ENCODE peak calls at places on chromosomes 13 and 19, in ten cellular contexts. B is left lung, O is thyroid gland, V is OCI-LY7, W is astrocyte of the spinal cord, E is cardiac muscle cell, S is heart right ventricle, L is fibroblast of the aortic adventitia, I is HCT116, K is omental fat pad. Y is an unnamed sample.

GRCh38 chr19:57527136-57527881 is at the start of gene ZNF549:
- DNase-seq in B (peak), O (peak), V (peak), W (peak), E (peak), S (peak), L (peak), I (no peak), K (peak), Y (peak)

GRCh38 chr19:39951686-39952085 is 17.3 kb upstream of the FCGBP start:
- DNase-seq in B (no peak), O (no peak), V (no peak), W (peak), E (peak), S (no peak), L (peak), I (no peak), K (no peak), Y (peak)

GRCh38 chr19:2491130-2491801 is 15.3 kb downstream of the GADD45B start:
- DNase-seq in B (peak), O (peak), V (peak), W (peak), E (peak), S (no peak), L (peak), I (no peak), K (no peak), Y (peak)

GRCh38 chr19:3692141-3693029 is 7.9 kb downstream of the PIP5K1C start:
- DNase-seq in B (peak), O (no peak), V (peak), W (no peak), E (no peak), S (no peak), L (no peak), I (no peak), K (no peak), Y (no peak)

GRCh38 chr19:37594982-37595382 is 306 bp downstream of the ZNF540 start:
- DNase-seq in B (peak), O (peak), V (no peak), W (no peak), E (peak), S (peak), L (no peak), I (no peak), K (peak), Y (peak)

GRCh38 chr13:71378992-71379905 is 487.8 kb downstream of the DACH1 start:
- DNase-seq in B (no peak), O (no peak), V (no peak), W (peak), E (no peak), S (no peak), L (no peak), I (no peak), K (no peak), Y (no peak)

GRCh38 chr19:7004313-7004931 is 16.8 kb downstream of the MBD3L2B start:
- DNase-seq in B (no peak), O (no peak), V (no peak), W (peak), E (peak), S (no peak), L (peak), I (peak), K (no peak), Y (peak)

GRCh38 chr19:5893907-5894703 is 9.5 kb downstream of the NDUFA11 start:
- DNase-seq in B (no peak), O (peak), V (no peak), W (no peak), E (no peak), S (peak), L (no peak), I (no peak), K (no peak), Y (no peak)

GRCh38 chr13:110841406-110841805 is 73.5 kb downstream of the ANKRD10 start:
- DNase-seq in B (no peak), O (no peak), V (no peak), W (no peak), E (no peak), S (no peak), L (no peak), I (no peak), K (no peak), Y (no peak)

GRCh38 chr19:42005504-42005903 is 11.5 kb upstream of the ATP1A3 start:
- DNase-seq in B (peak), O (no peak), V (no peak), W (no peak), E (no peak), S (no peak), L (no peak), I (no peak), K (no peak), Y (no peak)

GRCh38 chr19:3465552-3465951 is 14.8 kb downstream of the SMIM24 start:
- DNase-seq in B (no peak), O (no peak), V (no peak), W (no peak), E (no peak), S (no peak), L (no peak), I (no peak), K (no peak), Y (no peak)

GRCh38 chr13:37918116-37919100 is 48.8 kb upstream of the TRPC4 start:
- DNase-seq in B (no peak), O (no peak), V (no peak), W (no peak), E (no peak), S (no peak), L (peak), I (no peak), K (no peak), Y (no peak)

GRCh38 chr19:1455336-1456120 is 5.6 kb downstream of the APC2 start:
- DNase-seq in B (peak), O (no peak), V (peak), W (no peak), E (peak), S (no peak), L (peak), I (peak), K (no peak), Y (peak)

GRCh38 chr19:1452802-1453524 is 3.0 kb downstream of the APC2 start:
- DNase-seq in B (peak), O (no peak), V (no peak), W (no peak), E (no peak), S (no peak), L (no peak), I (no peak), K (no peak), Y (no peak)

GRCh38 chr19:1451916-1452801 is 2.2 kb downstream of the APC2 start:
- DNase-seq in B (peak), O (no peak), V (no peak), W (no peak), E (no peak), S (no peak), L (no peak), I (no peak), K (no peak), Y (no peak)

GRCh38 chr19:1455002-1455335 is 5.0 kb downstream of the APC2 start:
- DNase-seq in B (no peak), O (no peak), V (no peak), W (no peak), E (no peak), S (no peak), L (no peak), I (no peak), K (no peak), Y (no peak)

GRCh38 chr19:1453525-1454371 is 3.8 kb downstream of the APC2 start:
- DNase-seq in B (peak), O (no peak), V (no peak), W (no peak), E (no peak), S (no peak), L (no peak), I (no peak), K (no peak), Y (no peak)
- TF ChIP-seq CTCF in B (no peak), O (no peak), V (no peak), W (no peak), E (no peak), S (no peak), L (peak), I (no peak), K (no peak), Y (peak)

GRCh38 chr19:17389288-17389687 is 4.7 kb downstream of the CCDC194 start:
- DNase-seq in B (no peak), O (no peak), V (no peak), W (no peak), E (no peak), S (no peak), L (no peak), I (no peak), K (no peak), Y (no peak)

GRCh38 chr19:17393914-17394313 is at the start of gene CCDC194:
- DNase-seq in B (no peak), O (no peak), V (no peak), W (no peak), E (no peak), S (no peak), L (no peak), I (no peak), K (no peak), Y (no peak)

GRCh38 chr19:17391371-17392151 is 2.4 kb downstream of the CCDC194 start:
- DNase-seq in B (no peak), O (no peak), V (no peak), W (no peak), E (no peak), S (no peak), L (no peak), I (no peak), K (no peak), Y (no peak)

GRCh38 chr19:17390665-17391370 is 3.2 kb downstream of the CCDC194 start:
- DNase-seq in B (peak), O (peak), V (peak), W (peak), E (peak), S (peak), L (peak), I (peak), K (peak), Y (peak)

GRCh38 chr19:17389957-17390664 is 3.9 kb downstream of the CCDC194 start:
- DNase-seq in B (no peak), O (no peak), V (no peak), W (no peak), E (no peak), S (no peak), L (no peak), I (no peak), K (no peak), Y (no peak)
- TF ChIP-seq CTCF in B (no peak), O (no peak), V (no peak), W (peak), E (peak), S (no peak), L (no peak), I (no peak), K (no peak), Y (no peak)

DNA sequence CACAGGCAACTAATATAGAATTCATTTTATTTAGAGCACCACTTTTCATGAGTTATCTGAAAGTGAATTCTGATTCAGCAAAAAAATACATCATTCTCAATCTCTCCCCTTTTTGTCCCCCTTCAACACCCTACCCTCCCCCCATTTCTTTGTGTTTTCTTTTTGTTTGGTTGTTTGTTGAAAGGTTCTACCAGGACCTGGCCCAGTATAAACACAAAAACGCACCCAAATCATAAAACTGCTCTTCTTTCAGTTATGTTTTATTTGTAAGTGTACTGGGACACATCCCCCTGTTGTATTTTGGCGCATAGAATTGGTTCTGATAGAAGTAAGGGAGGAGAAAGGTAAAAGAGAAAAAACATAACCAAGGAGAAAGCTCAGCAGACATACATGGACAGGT is 4.4 kb downstream of the POU4F1 start:
- DNase-seq in B (no peak), O (no peak), V (no peak), W (no peak), E (no peak), S (no peak), L (no peak), I (no peak), K (no peak), Y (no peak)
- TF ChIP-seq CTCF in B (no peak), O (no peak), V (no peak), W (no peak), E (no peak), S (no peak), L (no peak), I (no peak), K (no peak), Y (no peak)

DNA sequence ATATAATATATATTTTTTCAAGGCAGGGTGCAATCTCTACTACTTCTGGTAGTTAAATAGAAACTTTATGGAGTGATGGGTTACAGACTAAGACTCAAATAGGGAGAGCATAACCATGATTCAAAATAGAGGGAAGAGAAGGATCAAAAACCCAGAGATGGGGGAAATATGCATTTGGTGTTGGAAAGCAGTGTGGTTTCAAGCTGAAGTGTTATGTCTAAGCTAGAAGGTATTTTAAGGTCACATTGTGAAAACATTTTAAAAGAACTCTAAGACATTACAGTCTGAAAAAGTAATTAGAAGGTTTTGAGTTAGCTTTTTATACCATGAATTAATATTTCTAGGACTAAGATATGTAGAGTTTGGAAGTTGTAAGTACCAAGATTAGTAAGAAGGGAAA is 2741.4 kb downstream of the PCDH9 start:
- DNase-seq in B (no peak), O (no peak), V (no peak), W (peak), E (no peak), S (no peak), L (no peak), I (no peak), K (no peak), Y (no peak)
- TF ChIP-seq CTCF in B (no peak), O (no peak), V (no peak), W (no peak), E (no peak), S (no peak), L (no peak), I (no peak), K (no peak), Y (no peak)

Y was measured in brain microvascular endothelial cell.